ENCODE peak calls at places on chromosome 19, in five cellular contexts. F is uterus, X is epithelial cell of esophagus, H is epithelial cell of prostate, I is kidney glomerular epithelial cell. L is an unnamed sample.

GRCh38 chr19:5949792-5950305 is 28.1 kb downstream of the RANBP3 start:
- DNase-seq in F (no peak), X (peak), H (no peak), I (no peak), L (no peak)

GRCh38 chr19:2983351-2984195 is 6.2 kb downstream of the TLE6 start:
- DNase-seq in F (peak), X (peak), H (no peak), I (peak), L (no peak)

GRCh38 chr19:15265849-15266248 is 33.6 kb upstream of the EPHX3 start:
- DNase-seq in F (peak), X (peak), H (no peak), I (peak), L (no peak)

GRCh38 chr19:49590071-49590970 is 661 bp upstream of the PRR12 start:
- DNase-seq in F (peak), X (peak), H (peak), I (peak), L (peak)

GRCh38 chr19:45879055-45879454 is 6.9 kb downstream of the IRF2BP1 start:
- DNase-seq in F (no peak), X (no peak), H (no peak), I (no peak), L (no peak)

GRCh38 chr19:12965017-12965811 is 4.2 kb upstream of the DAND5 start:
- DNase-seq in F (peak), X (peak), H (no peak), I (peak), L (no peak)

GRCh38 chr19:4908311-4908710 is 990 bp upstream of the UHRF1 start:
- DNase-seq in F (no peak), X (no peak), H (no peak), I (no peak), L (no peak)

GRCh38 chr19:18972301-18972831 is 31.3 kb upstream of the HOMER3 start:
- DNase-seq in F (no peak), X (no peak), H (no peak), I (no peak), L (peak)

GRCh38 chr19:4473708-4474503 is 1.8 kb downstream of the HDGFL2 start:
- DNase-seq in F (no peak), X (no peak), H (no peak), I (no peak), L (no peak)

GRCh38 chr19:32810452-32810851 is 59.1 kb downstream of the SLC7A9 start:
- DNase-seq in F (no peak), X (no peak), H (no peak), I (no peak), L (no peak)

GRCh38 chr19:6453951-6454565 is 5.5 kb downstream of the SLC25A23 start:
- DNase-seq in F (no peak), X (no peak), H (no peak), I (no peak), L (no peak)

GRCh38 chr19:12946092-12946845 is 607 bp downstream of the RAD23A start:
- DNase-seq in F (peak), X (peak), H (no peak), I (peak), L (no peak)

GRCh38 chr19:48818234-48818823 is 7.5 kb upstream of the BCAT2 start:
- DNase-seq in F (no peak), X (no peak), H (no peak), I (no peak), L (no peak)

GRCh38 chr19:18639706-18640105 is 2.9 kb downstream of the KLHL26 start:
- DNase-seq in F (no peak), X (no peak), H (no peak), I (no peak), L (no peak)

GRCh38 chr19:35812220-35813042 is at the start of gene PRODH2:
- DNase-seq in F (no peak), X (no peak), H (no peak), I (no peak), L (no peak)

GRCh38 chr19:14476663-14477401 is 1.7 kb upstream of the PTGER1 start:
- DNase-seq in F (no peak), X (peak), H (peak), I (no peak), L (no peak)

GRCh38 chr19:46033401-46033800 is 7.4 kb downstream of the IGFL4 start:
- DNase-seq in F (no peak), X (no peak), H (no peak), I (no peak), L (no peak)

GRCh38 chr19:50060107-50060506 is 34.3 kb downstream of the ZNF473 start:
- DNase-seq in F (no peak), X (no peak), H (no peak), I (no peak), L (no peak)